ENCODE peak calls at places on chromosome 1, in eight cellular contexts. One of them, this sample, is unnamed.

GRCh38 chr1:246301553-246302250 is 205.4 kb downstream of the SMYD3 start:
- DNase-seq in HCEC 1CT: no peak
- DNase-seq in adipocyte: peak
- DNase-seq in GM12865: no peak
- DNase-seq in AG08396: no peak
- DNase-seq in HEK293T: no peak
- DNase-seq in NCI-H1092: no peak
- DNase-seq in Daoy: no peak
- DNase-seq in this sample: no peak

GRCh38 chr1:235902638-235903542 is 36.2 kb upstream of the LYST start:
- DNase-seq in GM12865: no peak
- DNase-seq in adipocyte: peak
- DNase-seq in Daoy: peak
- DNase-seq in NCI-H1092: no peak
- DNase-seq in HEK293T: no peak
- DNase-seq in HCEC 1CT: peak
- DNase-seq in AG08396: peak
- DNase-seq in this sample: no peak

GRCh38 chr1:33082575-33083112 is 1.7 kb downstream of the AZIN2 start:
- DNase-seq in NCI-H1092: no peak
- DNase-seq in GM12865: no peak
- DNase-seq in HCEC 1CT: peak
- DNase-seq in HEK293T: no peak
- DNase-seq in AG08396: peak
- DNase-seq in Daoy: no peak
- DNase-seq in adipocyte: peak
- DNase-seq in this sample: no peak

GRCh38 chr1:76079475-76080227 is 5.1 kb downstream of the ST6GALNAC3 start:
- DNase-seq in Daoy: no peak
- DNase-seq in GM12865: no peak
- DNase-seq in AG08396: no peak
- DNase-seq in NCI-H1092: no peak
- DNase-seq in HCEC 1CT: no peak
- DNase-seq in HEK293T: no peak
- DNase-seq in adipocyte: no peak
- DNase-seq in this sample: no peak

GRCh38 chr1:65050735-65051134 is 84.4 kb upstream of the JAK1 start:
- DNase-seq in NCI-H1092: no peak
- DNase-seq in HCEC 1CT: no peak
- DNase-seq in Daoy: no peak
- DNase-seq in adipocyte: no peak
- DNase-seq in HEK293T: no peak
- DNase-seq in AG08396: no peak
- DNase-seq in GM12865: no peak
- DNase-seq in this sample: no peak

GRCh38 chr1:185368913-185369491 is 52.0 kb upstream of the IVNS1ABP start:
- DNase-seq in NCI-H1092: no peak
- DNase-seq in HCEC 1CT: no peak
- DNase-seq in GM12865: no peak
- DNase-seq in Daoy: no peak
- DNase-seq in HEK293T: no peak
- DNase-seq in adipocyte: no peak
- DNase-seq in AG08396: no peak
- DNase-seq in this sample: no peak

GRCh38 chr1:9500756-9501754 is 38.2 kb upstream of the SLC25A33 start:
- DNase-seq in AG08396: no peak
- DNase-seq in Daoy: no peak
- DNase-seq in GM12865: no peak
- DNase-seq in HEK293T: no peak
- DNase-seq in NCI-H1092: no peak
- DNase-seq in adipocyte: no peak
- DNase-seq in HCEC 1CT: no peak
- DNase-seq in this sample: no peak

GRCh38 chr1:177302365-177303044 is 131.7 kb downstream of the BRINP2 start:
- DNase-seq in HEK293T: no peak
- DNase-seq in HCEC 1CT: no peak
- DNase-seq in adipocyte: no peak
- DNase-seq in AG08396: no peak
- DNase-seq in Daoy: no peak
- DNase-seq in GM12865: no peak
- DNase-seq in NCI-H1092: peak
- DNase-seq in this sample: no peak

GRCh38 chr1:9282436-9282955 is 10.2 kb upstream of the SPSB1 start:
- DNase-seq in AG08396: no peak
- DNase-seq in HCEC 1CT: no peak
- DNase-seq in GM12865: peak
- DNase-seq in Daoy: no peak
- DNase-seq in adipocyte: no peak
- DNase-seq in HEK293T: no peak
- DNase-seq in NCI-H1092: no peak
- DNase-seq in this sample: no peak

GRCh38 chr1:202122639-202123335 is at the start of gene GPR37L1:
- DNase-seq in adipocyte: peak
- DNase-seq in Daoy: no peak
- DNase-seq in NCI-H1092: peak
- DNase-seq in HEK293T: no peak
- DNase-seq in HCEC 1CT: peak
- DNase-seq in AG08396: peak
- DNase-seq in GM12865: no peak
- DNase-seq in this sample: peak

GRCh38 chr1:209657140-209657879 is 5.1 kb upstream of the LAMB3 start:
- DNase-seq in adipocyte: no peak
- DNase-seq in GM12865: peak
- DNase-seq in HEK293T: no peak
- DNase-seq in Daoy: peak
- DNase-seq in AG08396: no peak
- DNase-seq in HCEC 1CT: peak
- DNase-seq in NCI-H1092: no peak
- DNase-seq in this sample: no peak

GRCh38 chr1:106536741-106537140 is 519.7 kb upstream of the PRMT6 start:
- DNase-seq in HCEC 1CT: no peak
- DNase-seq in GM12865: no peak
- DNase-seq in HEK293T: no peak
- DNase-seq in AG08396: no peak
- DNase-seq in Daoy: no peak
- DNase-seq in adipocyte: peak
- DNase-seq in NCI-H1092: no peak
- DNase-seq in this sample: no peak

GRCh38 chr1:155160128-155160527 is 13.0 kb downstream of the KRTCAP2 start:
- DNase-seq in GM12865: no peak
- DNase-seq in AG08396: no peak
- DNase-seq in Daoy: no peak
- DNase-seq in HCEC 1CT: no peak
- DNase-seq in HEK293T: peak
- DNase-seq in NCI-H1092: no peak
- DNase-seq in adipocyte: no peak
- DNase-seq in this sample: no peak

GRCh38 chr1:151946366-151946764 is 37.1 kb upstream of the THEM4 start:
- DNase-seq in HEK293T: no peak
- DNase-seq in HCEC 1CT: peak
- DNase-seq in adipocyte: no peak
- DNase-seq in Daoy: peak
- DNase-seq in GM12865: no peak
- DNase-seq in AG08396: no peak
- DNase-seq in NCI-H1092: no peak
- DNase-seq in this sample: no peak

GRCh38 chr1:36771678-36772284 is 262.5 kb downstream of the GRIK3 start:
- DNase-seq in NCI-H1092: peak
- DNase-seq in Daoy: no peak
- DNase-seq in HCEC 1CT: no peak
- DNase-seq in adipocyte: no peak
- DNase-seq in HEK293T: no peak
- DNase-seq in GM12865: no peak
- DNase-seq in AG08396: no peak
- DNase-seq in this sample: peak

GRCh38 chr1:155219592-155220031 is 11.1 kb downstream of the MTX1 start:
- DNase-seq in HCEC 1CT: no peak
- DNase-seq in HEK293T: peak
- DNase-seq in AG08396: peak
- DNase-seq in Daoy: no peak
- DNase-seq in GM12865: no peak
- DNase-seq in NCI-H1092: no peak
- DNase-seq in adipocyte: no peak
- DNase-seq in this sample: no peak

GRCh38 chr1:177181631-177182291 is 11.0 kb downstream of the BRINP2 start:
- DNase-seq in AG08396: peak
- DNase-seq in adipocyte: peak
- DNase-seq in Daoy: peak
- DNase-seq in NCI-H1092: peak
- DNase-seq in GM12865: peak
- DNase-seq in HEK293T: peak
- DNase-seq in HCEC 1CT: peak
- DNase-seq in this sample: peak

GRCh38 chr1:67590329-67590728 is 94.7 kb upstream of the GADD45A start:
- DNase-seq in HCEC 1CT: no peak
- DNase-seq in NCI-H1092: no peak
- DNase-seq in Daoy: no peak
- DNase-seq in HEK293T: no peak
- DNase-seq in adipocyte: peak
- DNase-seq in AG08396: peak
- DNase-seq in GM12865: no peak
- DNase-seq in this sample: no peak

GRCh38 chr1:241770115-241770514 is 77.9 kb upstream of the EXO1 start:
- DNase-seq in adipocyte: no peak
- DNase-seq in GM12865: peak
- DNase-seq in HCEC 1CT: no peak
- DNase-seq in HEK293T: no peak
- DNase-seq in NCI-H1092: no peak
- DNase-seq in AG08396: no peak
- DNase-seq in Daoy: no peak
- DNase-seq in this sample: no peak

GRCh38 chr1:79151006-79151796 is 144.7 kb upstream of the ADGRL4 start:
- DNase-seq in AG08396: no peak
- DNase-seq in GM12865: no peak
- DNase-seq in HCEC 1CT: no peak
- DNase-seq in HEK293T: no peak
- DNase-seq in NCI-H1092: no peak
- DNase-seq in adipocyte: no peak
- DNase-seq in Daoy: peak
- DNase-seq in this sample: no peak

GRCh38 chr1:204578867-204579664 is 62.9 kb downstream of the MDM4 start:
- DNase-seq in HCEC 1CT: no peak
- DNase-seq in AG08396: peak
- DNase-seq in NCI-H1092: peak
- DNase-seq in GM12865: peak
- DNase-seq in HEK293T: no peak
- DNase-seq in adipocyte: peak
- DNase-seq in Daoy: no peak
- DNase-seq in this sample: peak

GRCh38 chr1:153494976-153495535 is 34.6 kb upstream of the S100A7 start:
- DNase-seq in HEK293T: peak
- DNase-seq in NCI-H1092: peak
- DNase-seq in HCEC 1CT: peak
- DNase-seq in adipocyte: peak
- DNase-seq in GM12865: peak
- DNase-seq in Daoy: peak
- DNase-seq in AG08396: peak
- DNase-seq in this sample: peak

GRCh38 chr1:186605762-186606350 is 74.4 kb downstream of the PTGS2 start:
- DNase-seq in NCI-H1092: no peak
- DNase-seq in AG08396: peak
- DNase-seq in Daoy: peak
- DNase-seq in HEK293T: peak
- DNase-seq in HCEC 1CT: peak
- DNase-seq in adipocyte: peak
- DNase-seq in GM12865: peak
- DNase-seq in this sample: peak

GRCh38 chr1:48200166-48200900 is 22.2 kb upstream of the SLC5A9 start:
- DNase-seq in NCI-H1092: no peak
- DNase-seq in GM12865: no peak
- DNase-seq in HEK293T: no peak
- DNase-seq in HCEC 1CT: no peak
- DNase-seq in AG08396: no peak
- DNase-seq in adipocyte: no peak
- DNase-seq in Daoy: no peak
- DNase-seq in this sample: no peak